ENCODE peak calls at places on chromosomes 13 and 19, in four cellular contexts. One of them, this sample, is unnamed.

GRCh38 chr13:45242070-45242469 is 41.2 kb upstream of the KCTD4 start:
- DNase-seq in cardiac fibroblast: peak; percentile 69
- DNase-seq in left lung: no peak
- DNase-seq in body of pancreas: peak; percentile 58
- DNase-seq in this sample: peak; percentile 64

GRCh38 chr13:79621449-79621848 is 140.5 kb downstream of the NDFIP2 start:
- DNase-seq in cardiac fibroblast: no peak
- DNase-seq in left lung: no peak
- DNase-seq in body of pancreas: no peak
- DNase-seq in this sample: no peak

GRCh38 chr19:18063463-18063862 is 23.3 kb downstream of the IL12RB1 start:
- DNase-seq in cardiac fibroblast: peak; percentile 32
- DNase-seq in left lung: no peak
- DNase-seq in body of pancreas: no peak
- DNase-seq in this sample: no peak

GRCh38 chr13:112968910-112969691 is at the start of gene MCF2L:
- DNase-seq in cardiac fibroblast: peak; percentile 42
- DNase-seq in left lung: no peak
- DNase-seq in body of pancreas: peak; percentile 78
- DNase-seq in this sample: peak; percentile 27

GRCh38 chr19:1183543-1184172 is 9.6 kb upstream of the SBNO2 start:
- DNase-seq in cardiac fibroblast: no peak
- DNase-seq in left lung: peak; percentile 66
- DNase-seq in body of pancreas: peak; percentile 59
- DNase-seq in this sample: no peak

GRCh38 chr13:35057858-35058257 is 115.8 kb downstream of the NBEA start:
- DNase-seq in cardiac fibroblast: no peak
- DNase-seq in left lung: no peak
- DNase-seq in body of pancreas: no peak
- DNase-seq in this sample: no peak

GRCh38 chr13:73715114-73715909 is 418.9 kb downstream of the KLF12 start:
- DNase-seq in cardiac fibroblast: no peak
- DNase-seq in left lung: no peak
- DNase-seq in body of pancreas: no peak
- DNase-seq in this sample: no peak

GRCh38 chr13:22800726-22801401 is 379.9 kb upstream of the SGCG start:
- DNase-seq in cardiac fibroblast: peak; percentile 10
- DNase-seq in left lung: peak; percentile 55
- DNase-seq in body of pancreas: peak; percentile 8
- DNase-seq in this sample: peak; percentile 39

GRCh38 chr13:93771782-93772181 is 545.2 kb downstream of the GPC6 start:
- DNase-seq in cardiac fibroblast: peak; percentile 18
- DNase-seq in left lung: no peak
- DNase-seq in body of pancreas: no peak
- DNase-seq in this sample: peak; percentile 67

GRCh38 chr19:39372047-39372802 is 18.7 kb downstream of the PAF1 start:
- DNase-seq in cardiac fibroblast: peak; percentile 91
- DNase-seq in left lung: peak; percentile 74
- DNase-seq in body of pancreas: peak; percentile 59
- DNase-seq in this sample: peak; percentile 93

GRCh38 chr13:81275666-81276258 is 934.8 kb upstream of the SPRY2 start:
- DNase-seq in cardiac fibroblast: no peak
- DNase-seq in left lung: no peak
- DNase-seq in body of pancreas: no peak
- DNase-seq in this sample: no peak

GRCh38 chr19:42350417-42350816 is 25.0 kb downstream of the MEGF8 start:
- DNase-seq in cardiac fibroblast: no peak
- DNase-seq in left lung: no peak
- DNase-seq in body of pancreas: no peak
- DNase-seq in this sample: no peak

GRCh38 chr13:29846475-29847256 is 3.8 kb downstream of the UBL3 start:
- DNase-seq in cardiac fibroblast: peak; percentile 20
- DNase-seq in left lung: no peak
- DNase-seq in body of pancreas: no peak
- DNase-seq in this sample: no peak

DNA sequence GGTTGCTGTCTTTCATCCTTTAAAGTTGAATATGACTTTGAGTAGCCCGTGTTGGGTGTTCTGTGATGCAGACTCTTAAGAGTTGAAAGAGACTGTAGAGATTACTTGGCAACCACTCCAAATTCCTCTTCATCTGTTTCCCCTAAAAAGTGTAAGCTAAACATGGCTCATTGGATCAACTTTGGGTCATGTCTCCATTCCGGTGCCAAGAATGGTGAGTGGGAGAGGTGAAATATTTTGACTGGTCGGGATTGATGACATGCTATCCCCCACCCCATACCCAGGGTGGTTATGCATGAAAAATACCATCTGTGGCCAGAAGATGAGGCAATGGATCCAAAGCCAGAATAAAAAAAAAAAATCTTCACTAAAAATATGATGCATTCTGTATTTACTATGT is 281.3 kb upstream of the SOX21 start:
- DNase-seq in cardiac fibroblast: peak; percentile 81
- DNase-seq in left lung: no peak
- DNase-seq in body of pancreas: no peak
- DNase-seq in this sample: no peak
- TF ChIP-seq CTCF in cardiac fibroblast: no peak
- TF ChIP-seq CTCF in left lung: no peak
- TF ChIP-seq CTCF in body of pancreas: no peak
- TF ChIP-seq CTCF in this sample: no peak

GRCh38 chr13:26621731-26622401 is 64.4 kb downstream of the WASF3 start:
- DNase-seq in cardiac fibroblast: no peak
- DNase-seq in left lung: no peak
- DNase-seq in body of pancreas: no peak
- DNase-seq in this sample: no peak

GRCh38 chr13:26618726-26619125 is 61.2 kb downstream of the WASF3 start:
- DNase-seq in cardiac fibroblast: no peak
- DNase-seq in left lung: no peak
- DNase-seq in body of pancreas: no peak
- DNase-seq in this sample: no peak

GRCh38 chr13:26614721-26615120 is 57.2 kb downstream of the WASF3 start:
- DNase-seq in cardiac fibroblast: no peak
- DNase-seq in left lung: no peak
- DNase-seq in body of pancreas: no peak
- DNase-seq in this sample: no peak

GRCh38 chr13:26619321-26619720 is 61.8 kb downstream of the WASF3 start:
- DNase-seq in cardiac fibroblast: peak; percentile 86
- DNase-seq in left lung: no peak
- DNase-seq in body of pancreas: no peak
- DNase-seq in this sample: peak; percentile 17

GRCh38 chr13:26616126-26616525 is 58.6 kb downstream of the WASF3 start:
- DNase-seq in cardiac fibroblast: peak; percentile 74
- DNase-seq in left lung: no peak
- DNase-seq in body of pancreas: no peak
- DNase-seq in this sample: peak; percentile 28
- H3K4me3 ChIP-seq in cardiac fibroblast: no peak overlapping the region
- H3K4me3 ChIP-seq in left lung: no peak overlapping the region
- H3K4me3 ChIP-seq in body of pancreas: no peak overlapping the region
- H3K4me3 ChIP-seq in this sample: no peak overlapping the region

DNA sequence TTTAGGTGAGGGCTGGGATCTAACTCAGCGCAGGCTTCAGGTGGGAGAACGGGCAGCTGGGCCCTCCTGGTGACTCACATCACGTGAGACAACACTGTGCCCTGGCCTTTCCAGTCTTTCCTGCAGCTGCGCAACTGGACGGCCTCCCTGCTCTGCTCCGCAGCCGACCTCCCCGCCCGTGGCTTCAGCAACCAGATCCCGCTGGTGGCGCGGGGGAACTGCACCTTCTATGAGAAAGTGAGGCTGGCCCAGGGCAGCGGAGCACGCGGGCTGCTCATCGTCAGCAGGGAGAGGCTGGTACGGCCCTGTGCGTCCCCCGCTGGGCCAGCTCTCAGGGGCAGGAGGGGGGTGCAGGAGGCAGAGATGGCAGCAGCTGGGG is 8.8 kb downstream of the SPPL2B start:
- DNase-seq in cardiac fibroblast: peak; percentile 37
- DNase-seq in left lung: no peak
- DNase-seq in body of pancreas: peak; percentile 92
- DNase-seq in this sample: peak; percentile 75
- TF ChIP-seq CTCF in cardiac fibroblast: peak; percentile 8
- TF ChIP-seq CTCF in left lung: no peak
- TF ChIP-seq CTCF in body of pancreas: peak; percentile 18
- TF ChIP-seq CTCF in this sample: peak; percentile 34

GRCh38 chr19:7292352-7292949 is 1.8 kb downstream of the INSR start:
- DNase-seq in cardiac fibroblast: no peak
- DNase-seq in left lung: no peak
- DNase-seq in body of pancreas: peak; percentile 33
- DNase-seq in this sample: no peak
- H3K4me3 ChIP-seq in cardiac fibroblast: peak overlapping the region; percentile 84
- H3K4me3 ChIP-seq in left lung: no peak overlapping the region
- H3K4me3 ChIP-seq in body of pancreas: peak overlapping the region; percentile 54
- H3K4me3 ChIP-seq in this sample: no peak overlapping the region

DNA sequence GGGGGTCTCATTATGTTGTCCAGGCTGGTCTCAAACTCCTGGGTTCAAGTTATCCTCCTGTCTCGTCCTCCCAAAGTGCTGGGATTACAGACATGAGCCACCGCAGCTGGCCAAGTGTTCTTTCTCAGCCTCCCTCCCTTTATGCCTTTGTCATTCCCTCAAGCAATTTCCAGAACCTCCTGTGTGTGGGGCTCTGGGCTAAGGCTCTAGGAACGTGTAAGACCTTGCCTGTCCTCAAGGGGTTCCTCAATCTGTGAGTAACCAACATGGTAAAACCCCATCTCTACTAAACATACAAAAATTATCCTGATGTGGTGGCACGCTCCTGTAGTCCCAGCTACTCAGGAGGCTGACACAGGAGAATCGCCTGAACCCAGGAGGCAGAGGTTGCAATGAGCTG is 15.5 kb upstream of the SPACA4 start:
- DNase-seq in cardiac fibroblast: peak; percentile 23
- DNase-seq in left lung: no peak
- DNase-seq in body of pancreas: no peak
- DNase-seq in this sample: no peak
- TF ChIP-seq CTCF in cardiac fibroblast: no peak
- TF ChIP-seq CTCF in left lung: no peak
- TF ChIP-seq CTCF in body of pancreas: no peak
- TF ChIP-seq CTCF in this sample: no peak

DNA sequence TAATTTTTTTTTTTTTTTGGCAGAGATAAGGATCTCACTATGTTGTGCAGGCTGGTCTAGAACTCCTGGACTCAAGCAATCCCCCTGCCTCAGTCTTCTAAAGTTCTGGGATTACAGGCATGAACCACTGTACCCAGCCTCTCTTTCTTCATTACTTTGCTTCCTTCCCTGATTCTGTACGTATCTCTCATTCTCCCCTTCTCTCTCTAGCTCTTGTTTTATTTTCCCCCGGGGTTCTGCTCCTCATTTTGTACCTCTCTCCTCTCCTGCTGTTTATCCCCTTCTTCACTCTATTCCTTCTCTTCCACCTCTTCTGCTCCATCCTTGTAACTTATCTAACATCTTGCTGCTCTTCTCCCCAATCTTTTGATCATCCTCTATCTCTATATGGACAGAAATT is 46.5 kb downstream of the ZNF611 start:
- DNase-seq in cardiac fibroblast: no peak
- DNase-seq in left lung: no peak
- DNase-seq in body of pancreas: no peak
- DNase-seq in this sample: no peak
- H3K4me3 ChIP-seq in cardiac fibroblast: no peak overlapping the region
- H3K4me3 ChIP-seq in left lung: no peak overlapping the region
- H3K4me3 ChIP-seq in body of pancreas: no peak overlapping the region
- H3K4me3 ChIP-seq in this sample: no peak overlapping the region

DNA sequence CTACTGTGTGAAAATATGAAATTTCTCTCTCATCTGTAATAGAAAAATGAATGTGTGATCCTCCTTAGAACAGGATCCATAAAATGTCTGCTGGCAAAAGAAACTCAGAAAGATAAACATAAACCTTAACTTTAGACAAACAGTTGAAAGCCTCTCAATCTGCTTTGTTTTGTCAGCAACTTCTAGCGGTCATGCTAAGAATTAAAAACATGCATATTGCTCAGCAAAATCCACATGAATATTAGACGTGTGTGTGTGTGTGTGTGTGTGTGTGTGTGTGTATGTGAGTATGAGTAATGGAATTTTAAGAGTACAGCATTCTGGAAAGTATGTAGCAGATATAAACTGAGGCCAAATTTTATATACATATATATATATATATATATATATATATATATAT is 1779.2 kb upstream of the MIR17HG start:
- DNase-seq in cardiac fibroblast: no peak
- DNase-seq in left lung: no peak
- DNase-seq in body of pancreas: no peak
- DNase-seq in this sample: no peak
- TF ChIP-seq CTCF in cardiac fibroblast: no peak
- TF ChIP-seq CTCF in left lung: no peak
- TF ChIP-seq CTCF in body of pancreas: no peak
- TF ChIP-seq CTCF in this sample: no peak

GRCh38 chr13:66586489-66586888 is 643.6 kb downstream of the PCDH9 start:
- DNase-seq in cardiac fibroblast: peak; percentile 45
- DNase-seq in left lung: no peak
- DNase-seq in body of pancreas: no peak
- DNase-seq in this sample: no peak
- H3K4me3 ChIP-seq in cardiac fibroblast: no peak overlapping the region
- H3K4me3 ChIP-seq in left lung: no peak overlapping the region
- H3K4me3 ChIP-seq in body of pancreas: no peak overlapping the region
- H3K4me3 ChIP-seq in this sample: no peak overlapping the region

GRCh38 chr19:12035220-12036172 is at the start of gene ZNF433:
- DNase-seq in cardiac fibroblast: peak; percentile 86
- DNase-seq in left lung: peak; percentile 94
- DNase-seq in body of pancreas: peak; percentile 100
- DNase-seq in this sample: peak; percentile 82
- TF ChIP-seq CTCF in cardiac fibroblast: no peak
- TF ChIP-seq CTCF in left lung: no peak
- TF ChIP-seq CTCF in body of pancreas: no peak
- TF ChIP-seq CTCF in this sample: no peak

GRCh38 chr19:50820086-50820485 is 3.5 kb downstream of the KLK1 start:
- DNase-seq in cardiac fibroblast: no peak
- DNase-seq in left lung: no peak
- DNase-seq in body of pancreas: peak; percentile 35
- DNase-seq in this sample: no peak
- H3K4me3 ChIP-seq in cardiac fibroblast: no peak overlapping the region
- H3K4me3 ChIP-seq in left lung: no peak overlapping the region
- H3K4me3 ChIP-seq in body of pancreas: peak overlapping the region; percentile 65
- H3K4me3 ChIP-seq in this sample: no peak overlapping the region

This sample was measured in fibroblast of villous mesenchyme.